ENCODE peak calls at places on chromosomes 12 and 14, in four cellular contexts. M is lower lobe of right lung, L is fibroblast of lung, Q is OCI-LY7. R is an unnamed sample.
A peak's percentile ranks its signal among the peaks of the same experiment; 100 is the strongest.

GRCh38 chr12:28759334-28759733 is 389.7 kb upstream of the FAR2 start:
- DNase-seq in L (peak; percentile 39), Q (no peak), M (no peak), R (no peak)

GRCh38 chr12:63980211-63980610 is 135.7 kb downstream of the SRGAP1 start:
- DNase-seq in M (no peak), Q (no peak), L (no peak), R (no peak)

GRCh38 chr14:100371773-100372172 is 48.6 kb downstream of the SLC25A47 start:
- DNase-seq in L (no peak), M (no peak), Q (no peak), R (no peak)

GRCh38 chr14:104970231-104971068 is 7.7 kb downstream of the AHNAK2 start:
- DNase-seq in Q (no peak), L (peak; percentile 92), M (peak; percentile 63), R (no peak)

GRCh38 chr12:51921017-51921725 is 13.9 kb downstream of the ACVRL1 start:
- DNase-seq in M (no peak), Q (no peak), L (no peak), R (no peak)

GRCh38 chr12:23704992-23705943 is 244.2 kb downstream of the SOX5 start:
- DNase-seq in M (no peak), Q (no peak), L (no peak), R (no peak)

GRCh38 chr14:37566811-37567371 is 28.2 kb downstream of the FOXA1 start:
- DNase-seq in M (no peak), L (peak; percentile 24), Q (no peak), R (no peak)

GRCh38 chr12:3207858-3208257 is 130.7 kb downstream of the TSPAN9 start:
- DNase-seq in Q (no peak), M (no peak), L (no peak), R (no peak)

GRCh38 chr14:103224996-103225874 is 102.0 kb downstream of the TNFAIP2 start:
- DNase-seq in Q (no peak), L (no peak), M (no peak), R (no peak)

DNA sequence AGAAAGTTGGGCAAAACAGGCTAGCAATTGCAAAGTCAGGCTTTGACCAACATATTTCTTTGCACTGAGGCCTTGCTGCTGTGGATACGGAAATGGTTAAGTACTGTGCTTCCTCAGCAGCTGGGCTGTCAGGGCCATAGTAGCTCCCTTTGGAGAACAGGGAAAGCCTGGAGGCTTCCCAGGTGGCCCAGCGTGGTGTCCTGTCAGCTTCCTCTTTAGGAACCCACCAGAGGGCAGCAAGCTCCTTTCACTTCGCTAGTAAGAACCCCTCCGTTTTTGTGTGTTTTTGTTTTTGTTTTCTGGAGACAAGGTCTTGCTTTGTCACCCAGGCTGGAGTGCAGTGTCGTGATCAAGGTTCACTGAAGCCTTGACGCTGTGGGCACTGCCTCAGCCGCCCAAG is 1.7 kb upstream of the CFAP251 start:
- DNase-seq in M (no peak), L (peak; percentile 20), Q (peak; percentile 72), R (no peak)
- TF ChIP-seq CTCF in M (peak; percentile 10), L (peak; percentile 59), Q (peak; percentile 81), R (no peak)

DNA sequence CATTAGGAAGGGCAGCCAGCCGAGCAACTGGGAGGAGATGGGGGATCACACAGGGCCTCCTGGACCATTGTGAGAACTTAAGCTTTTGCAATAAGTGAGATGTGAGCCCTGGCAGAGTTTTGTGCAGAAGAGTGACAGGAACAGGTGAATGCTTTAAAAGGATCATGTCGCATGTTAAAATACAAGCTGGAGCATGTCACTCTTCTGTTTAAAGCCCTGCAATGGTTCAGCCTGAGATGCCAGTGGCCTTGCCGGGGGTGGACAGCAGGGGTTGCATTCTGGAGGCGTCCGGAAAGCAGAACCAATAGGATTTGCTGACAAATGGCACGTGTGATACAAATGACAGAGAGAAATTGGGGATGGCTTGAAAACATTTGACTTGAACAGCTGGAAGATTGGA is 137.5 kb upstream of the RFLNA start:
- DNase-seq in L (no peak), M (no peak), Q (no peak), R (no peak)
- H3K27ac ChIP-seq in L (no peak overlapping the region), M (no peak overlapping the region), Q (no peak overlapping the region), R (no peak overlapping the region)

GRCh38 chr12:126668538-126668937 is 1598.4 kb upstream of the TMEM132C start:
- DNase-seq in Q (no peak), M (no peak), L (peak; percentile 99), R (no peak)
- H3K4me3 ChIP-seq in Q (no peak overlapping the region), M (no peak overlapping the region), L (no peak overlapping the region), R (no peak overlapping the region)

DNA sequence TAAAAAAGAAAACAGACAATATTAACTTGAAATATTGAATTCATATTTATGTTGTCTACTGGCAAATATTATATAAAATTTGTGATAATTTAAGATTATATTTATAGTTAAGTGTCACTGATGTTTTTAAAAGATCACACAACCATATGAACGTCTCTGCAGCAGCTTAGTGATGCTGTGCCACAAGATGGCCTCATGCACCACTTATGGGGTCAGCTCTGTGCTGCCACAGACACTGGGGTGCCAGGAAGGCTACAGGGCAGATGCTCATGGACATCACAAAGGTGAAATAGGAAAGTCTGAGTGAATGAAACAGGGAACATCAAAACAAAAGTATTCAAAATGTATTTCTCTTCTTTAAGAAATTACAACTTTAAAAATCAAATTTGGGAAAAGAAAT is 13.1 kb downstream of the ATXN3 start:
- DNase-seq in L (no peak), Q (peak; percentile 28), M (no peak), R (no peak)
- TF ChIP-seq CTCF in L (peak; percentile 18), Q (peak; percentile 72), M (peak; percentile 19), R (no peak)

GRCh38 chr12:31514912-31515311 is 76.0 kb downstream of the DENND5B start:
- DNase-seq in L (no peak), M (no peak), Q (no peak), R (no peak)
- H3K27ac ChIP-seq in L (no peak overlapping the region), M (no peak overlapping the region), Q (no peak overlapping the region), R (no peak overlapping the region)

DNA sequence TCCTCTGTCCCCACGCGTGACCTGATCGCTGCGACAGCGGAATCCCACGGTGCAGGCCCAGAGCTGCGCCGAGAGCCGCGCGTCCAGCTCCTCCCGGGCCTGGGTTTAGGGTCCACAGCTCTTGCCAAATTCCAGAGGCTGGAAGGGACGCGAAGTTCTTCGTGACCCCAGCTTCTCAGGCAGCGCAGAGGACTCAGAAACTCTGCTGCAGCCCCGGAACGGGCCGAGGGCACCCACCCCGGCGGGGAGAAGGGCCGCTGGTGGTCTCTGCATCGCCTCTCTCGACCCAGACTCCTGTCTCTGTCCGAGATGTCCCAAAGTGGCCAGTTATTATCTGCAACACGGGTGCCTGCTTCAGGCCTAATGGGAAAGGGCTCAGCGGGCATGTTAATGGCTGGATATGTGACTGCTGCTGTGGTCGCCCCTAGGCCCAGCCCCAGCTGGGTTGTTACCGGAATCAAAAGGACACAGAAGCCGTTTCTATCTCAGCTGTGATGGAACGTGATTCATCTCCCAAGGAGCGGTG is 236.4 kb downstream of the VRK1 start:
- DNase-seq in M (no peak), L (no peak), Q (no peak), R (no peak)
- H3K4me3 ChIP-seq in M (no peak overlapping the region), L (no peak overlapping the region), Q (no peak overlapping the region), R (no peak overlapping the region)

DNA sequence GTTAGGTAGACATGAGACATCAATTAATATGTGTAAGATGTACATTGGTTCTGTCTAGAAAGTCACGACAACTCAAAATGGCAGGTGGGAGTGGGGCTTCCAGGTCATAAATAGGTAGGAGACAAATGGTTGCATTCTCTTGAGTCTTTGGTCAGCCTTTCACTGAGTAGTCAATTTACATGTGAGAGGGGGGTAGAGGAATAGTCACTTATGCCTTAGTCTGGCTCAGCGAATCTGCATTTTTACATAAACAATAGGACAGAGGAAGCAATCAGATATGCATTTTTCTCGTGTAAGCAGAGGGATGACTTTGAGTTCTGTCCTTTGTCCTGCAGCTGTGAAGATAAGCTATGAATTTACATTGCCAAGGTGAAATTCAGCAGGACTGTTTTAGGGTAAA is 27.8 kb upstream of the UNC79 start:
- DNase-seq in M (no peak), L (no peak), Q (no peak), R (no peak)
- TF ChIP-seq CTCF in M (no peak), L (no peak), Q (no peak), R (no peak)